ENCODE peak calls at places on chromosomes 11 and 22, in nine cellular contexts. One of them, this sample, is unnamed.
A peak's percentile ranks its signal among the peaks of the same experiment; 100 is the strongest.

GRCh38 chr11:19242184-19242932 is 1.6 kb upstream of the E2F8 start:
- DNase-seq in stomach: no peak
- DNase-seq in pancreas: no peak
- DNase-seq in left lung: no peak
- DNase-seq in testis: no peak
- DNase-seq in neural progenitor cell: peak; percentile 50
- DNase-seq in CD8-positive, alpha-beta T cell: no peak
- DNase-seq in body of pancreas: no peak
- DNase-seq in cardiac muscle cell: no peak
- DNase-seq in this sample: peak; percentile 58

GRCh38 chr11:68383976-68384501 is 71.6 kb downstream of the LRP5 start:
- DNase-seq in stomach: peak; percentile 71
- DNase-seq in pancreas: peak; percentile 85
- DNase-seq in left lung: peak; percentile 51
- DNase-seq in testis: peak; percentile 83
- DNase-seq in neural progenitor cell: peak; percentile 72
- DNase-seq in CD8-positive, alpha-beta T cell: peak; percentile 74
- DNase-seq in body of pancreas: peak; percentile 70
- DNase-seq in cardiac muscle cell: peak; percentile 62
- DNase-seq in this sample: peak; percentile 68

GRCh38 chr11:126345759-126346585 is 9.5 kb upstream of the ST3GAL4 start:
- DNase-seq in stomach: no peak
- DNase-seq in pancreas: peak; percentile 72
- DNase-seq in left lung: no peak
- DNase-seq in testis: peak; percentile 88
- DNase-seq in neural progenitor cell: no peak
- DNase-seq in CD8-positive, alpha-beta T cell: no peak
- DNase-seq in body of pancreas: peak; percentile 64
- DNase-seq in cardiac muscle cell: peak; percentile 92
- DNase-seq in this sample: peak; percentile 45

GRCh38 chr11:86678296-86678695 is 5.9 kb upstream of the ME3 start:
- DNase-seq in stomach: no peak
- DNase-seq in pancreas: no peak
- DNase-seq in left lung: no peak
- DNase-seq in testis: no peak
- DNase-seq in neural progenitor cell: peak; percentile 88
- DNase-seq in CD8-positive, alpha-beta T cell: no peak
- DNase-seq in body of pancreas: no peak
- DNase-seq in cardiac muscle cell: no peak
- DNase-seq in this sample: no peak

GRCh38 chr11:108198833-108199232 is 23.6 kb downstream of the NPAT start:
- DNase-seq in stomach: peak; percentile 36
- DNase-seq in pancreas: no peak
- DNase-seq in left lung: peak; percentile 46
- DNase-seq in testis: peak; percentile 65
- DNase-seq in neural progenitor cell: no peak
- DNase-seq in CD8-positive, alpha-beta T cell: no peak
- DNase-seq in body of pancreas: no peak
- DNase-seq in cardiac muscle cell: peak; percentile 7
- DNase-seq in this sample: no peak

GRCh38 chr11:67376421-67376820 is 3.0 kb upstream of the CLCF1 start:
- DNase-seq in stomach: no peak
- DNase-seq in pancreas: no peak
- DNase-seq in left lung: no peak
- DNase-seq in testis: no peak
- DNase-seq in neural progenitor cell: peak; percentile 45
- DNase-seq in CD8-positive, alpha-beta T cell: no peak
- DNase-seq in body of pancreas: no peak
- DNase-seq in cardiac muscle cell: no peak
- DNase-seq in this sample: no peak

GRCh38 chr11:35583843-35584242 is 34.4 kb upstream of the FJX1 start:
- DNase-seq in stomach: no peak
- DNase-seq in pancreas: no peak
- DNase-seq in left lung: no peak
- DNase-seq in testis: no peak
- DNase-seq in neural progenitor cell: no peak
- DNase-seq in CD8-positive, alpha-beta T cell: no peak
- DNase-seq in body of pancreas: no peak
- DNase-seq in cardiac muscle cell: no peak
- DNase-seq in this sample: no peak

GRCh38 chr11:90204832-90205646 is 17.8 kb downstream of the CHORDC1 start:
- DNase-seq in stomach: no peak
- DNase-seq in pancreas: no peak
- DNase-seq in left lung: no peak
- DNase-seq in testis: peak; percentile 26
- DNase-seq in neural progenitor cell: peak; percentile 58
- DNase-seq in CD8-positive, alpha-beta T cell: no peak
- DNase-seq in body of pancreas: no peak
- DNase-seq in cardiac muscle cell: peak; percentile 76
- DNase-seq in this sample: no peak

GRCh38 chr11:131851951-131852350 is 481.5 kb downstream of the NTM start:
- DNase-seq in stomach: no peak
- DNase-seq in pancreas: no peak
- DNase-seq in left lung: no peak
- DNase-seq in testis: peak; percentile 17
- DNase-seq in neural progenitor cell: no peak
- DNase-seq in CD8-positive, alpha-beta T cell: no peak
- DNase-seq in body of pancreas: no peak
- DNase-seq in cardiac muscle cell: no peak
- DNase-seq in this sample: no peak

GRCh38 chr11:17405232-17406005 is 17.0 kb upstream of the KCNJ11 start:
- DNase-seq in stomach: peak; percentile 91
- DNase-seq in pancreas: peak; percentile 81
- DNase-seq in left lung: peak; percentile 75
- DNase-seq in testis: peak; percentile 34
- DNase-seq in neural progenitor cell: peak; percentile 71
- DNase-seq in CD8-positive, alpha-beta T cell: no peak
- DNase-seq in body of pancreas: peak; percentile 93
- DNase-seq in cardiac muscle cell: peak; percentile 64
- DNase-seq in this sample: peak; percentile 91

GRCh38 chr22:27252282-27253049 is 549.1 kb downstream of the MN1 start:
- DNase-seq in stomach: no peak
- DNase-seq in pancreas: no peak
- DNase-seq in left lung: peak; percentile 49
- DNase-seq in testis: no peak
- DNase-seq in neural progenitor cell: no peak
- DNase-seq in CD8-positive, alpha-beta T cell: no peak
- DNase-seq in body of pancreas: no peak
- DNase-seq in cardiac muscle cell: peak; percentile 94
- DNase-seq in this sample: no peak

GRCh38 chr11:1888811-1889526 is 2.7 kb downstream of the PRR33 start:
- DNase-seq in stomach: peak; percentile 42
- DNase-seq in pancreas: peak; percentile 56
- DNase-seq in left lung: peak; percentile 41
- DNase-seq in testis: no peak
- DNase-seq in neural progenitor cell: no peak
- DNase-seq in CD8-positive, alpha-beta T cell: peak; percentile 81
- DNase-seq in body of pancreas: no peak
- DNase-seq in cardiac muscle cell: no peak
- DNase-seq in this sample: no peak

DNA sequence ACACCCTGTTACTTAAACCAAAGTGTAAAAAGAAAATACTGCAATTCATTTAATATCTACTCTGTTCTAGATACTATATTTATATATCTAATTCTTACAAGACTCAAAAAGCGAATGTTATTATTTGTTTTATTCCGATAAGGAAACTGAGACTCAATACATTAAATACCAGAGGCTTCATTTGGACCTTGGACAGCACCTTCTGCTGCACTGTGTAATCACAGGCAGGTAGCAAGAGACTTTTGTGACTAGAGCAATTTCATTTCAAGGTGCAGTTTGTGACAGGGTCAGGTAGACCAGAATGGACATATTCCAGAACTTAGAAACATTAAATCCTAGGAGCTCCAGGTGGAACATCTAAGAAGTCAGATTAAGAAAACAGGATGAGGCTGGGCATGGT is 21.4 kb upstream of the DNAJB13 start:
- DNase-seq in stomach: no peak
- DNase-seq in pancreas: no peak
- DNase-seq in left lung: no peak
- DNase-seq in testis: no peak
- DNase-seq in neural progenitor cell: no peak
- DNase-seq in CD8-positive, alpha-beta T cell: no peak
- DNase-seq in body of pancreas: no peak
- DNase-seq in cardiac muscle cell: no peak
- DNase-seq in this sample: no peak
- H3K36me3 ChIP-seq in stomach: peaks cover 91% of the 10 kb centered on the region
- H3K36me3 ChIP-seq in pancreas: peaks cover 5% of the 10 kb centered on the region
- H3K36me3 ChIP-seq in left lung: no peaks in the 10 kb centered on the region
- H3K36me3 ChIP-seq in testis: no peaks in the 10 kb centered on the region
- H3K36me3 ChIP-seq in neural progenitor cell: no peaks in the 10 kb centered on the region
- H3K36me3 ChIP-seq in CD8-positive, alpha-beta T cell: peaks cover 20% of the 10 kb centered on the region
- H3K36me3 ChIP-seq in body of pancreas: peaks cover 13% of the 10 kb centered on the region
- H3K36me3 ChIP-seq in cardiac muscle cell: peaks cover 27% of the 10 kb centered on the region
- H3K36me3 ChIP-seq in this sample: no peaks in the 10 kb centered on the region

DNA sequence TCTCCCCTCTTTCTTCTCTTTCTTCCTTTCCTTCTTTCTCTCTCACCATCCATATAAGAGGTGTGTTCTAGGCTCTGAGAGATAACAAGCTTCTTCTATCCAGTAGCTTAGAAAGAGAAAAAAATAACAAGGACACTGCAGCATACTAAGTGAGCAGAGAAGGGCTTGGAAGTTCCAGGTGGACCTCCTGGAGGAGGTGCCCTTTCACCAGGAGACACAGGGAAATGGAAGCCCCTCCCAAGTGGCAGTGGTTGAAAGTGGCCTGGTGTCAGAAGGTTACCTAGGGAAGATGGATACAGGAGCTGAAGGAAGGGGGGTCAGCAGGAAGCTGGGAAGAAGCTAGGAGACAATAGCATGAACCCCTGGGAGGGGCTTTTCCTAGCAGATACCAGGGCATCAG is 5.5 kb downstream of the DCHS1 start:
- DNase-seq in stomach: no peak
- DNase-seq in pancreas: no peak
- DNase-seq in left lung: no peak
- DNase-seq in testis: no peak
- DNase-seq in neural progenitor cell: no peak
- DNase-seq in CD8-positive, alpha-beta T cell: no peak
- DNase-seq in body of pancreas: no peak
- DNase-seq in cardiac muscle cell: no peak
- DNase-seq in this sample: no peak
- H3K27ac ChIP-seq in stomach: no peak overlapping the region
- H3K27ac ChIP-seq in pancreas: no peak overlapping the region
- H3K27ac ChIP-seq in left lung: no peak overlapping the region
- H3K27ac ChIP-seq in testis: no peak overlapping the region
- H3K27ac ChIP-seq in neural progenitor cell: no peak overlapping the region
- H3K27ac ChIP-seq in CD8-positive, alpha-beta T cell: no peak overlapping the region
- H3K27ac ChIP-seq in body of pancreas: no peak overlapping the region
- H3K27ac ChIP-seq in cardiac muscle cell: no peak overlapping the region
- H3K27ac ChIP-seq in this sample: no peak overlapping the region

GRCh38 chr11:123799438-123799837 is 6.7 kb downstream of the OR6M1 start:
- DNase-seq in stomach: no peak
- DNase-seq in pancreas: no peak
- DNase-seq in left lung: no peak
- DNase-seq in testis: no peak
- DNase-seq in neural progenitor cell: no peak
- DNase-seq in CD8-positive, alpha-beta T cell: no peak
- DNase-seq in body of pancreas: peak; percentile 50
- DNase-seq in cardiac muscle cell: no peak
- DNase-seq in this sample: no peak

GRCh38 chr11:123798513-123799252 is 7.5 kb downstream of the OR6M1 start:
- DNase-seq in stomach: no peak
- DNase-seq in pancreas: no peak
- DNase-seq in left lung: no peak
- DNase-seq in testis: no peak
- DNase-seq in neural progenitor cell: no peak
- DNase-seq in CD8-positive, alpha-beta T cell: no peak
- DNase-seq in body of pancreas: peak; percentile 69
- DNase-seq in cardiac muscle cell: peak; percentile 37
- DNase-seq in this sample: peak; percentile 73

GRCh38 chr11:123798079-123798478 is 8.1 kb downstream of the OR6M1 start:
- DNase-seq in stomach: no peak
- DNase-seq in pancreas: no peak
- DNase-seq in left lung: no peak
- DNase-seq in testis: peak; percentile 17
- DNase-seq in neural progenitor cell: no peak
- DNase-seq in CD8-positive, alpha-beta T cell: no peak
- DNase-seq in body of pancreas: no peak
- DNase-seq in cardiac muscle cell: peak; percentile 39
- DNase-seq in this sample: no peak

GRCh38 chr11:123800041-123800440 is 6.1 kb downstream of the OR6M1 start:
- DNase-seq in stomach: no peak
- DNase-seq in pancreas: no peak
- DNase-seq in left lung: no peak
- DNase-seq in testis: no peak
- DNase-seq in neural progenitor cell: no peak
- DNase-seq in CD8-positive, alpha-beta T cell: no peak
- DNase-seq in body of pancreas: peak; percentile 70
- DNase-seq in cardiac muscle cell: no peak
- DNase-seq in this sample: no peak

DNA sequence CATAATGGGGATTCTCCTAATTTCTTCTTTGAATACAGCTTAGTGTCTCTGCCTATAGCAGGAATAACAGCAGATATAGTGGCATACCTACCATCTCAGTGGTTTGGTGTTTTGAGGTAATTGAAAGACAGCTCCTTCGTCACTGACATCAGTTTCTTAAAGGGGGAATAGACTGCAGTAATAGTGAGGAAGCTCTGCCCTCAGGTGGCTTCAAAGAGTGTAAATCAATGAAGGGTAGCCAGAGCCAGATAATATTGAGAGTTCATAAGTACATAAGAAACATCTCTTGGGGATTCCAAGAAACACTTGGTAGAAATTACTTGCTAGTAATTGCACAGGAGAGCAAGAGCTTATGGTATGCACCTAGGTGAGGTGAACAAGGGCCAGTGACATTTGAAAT is 4.4 kb downstream of the OR6M1 start:
- DNase-seq in stomach: no peak
- DNase-seq in pancreas: no peak
- DNase-seq in left lung: no peak
- DNase-seq in testis: no peak
- DNase-seq in neural progenitor cell: no peak
- DNase-seq in CD8-positive, alpha-beta T cell: no peak
- DNase-seq in body of pancreas: no peak
- DNase-seq in cardiac muscle cell: no peak
- DNase-seq in this sample: no peak
- TF ChIP-seq CTCF in stomach: no peak
- TF ChIP-seq CTCF in pancreas: no peak
- TF ChIP-seq CTCF in left lung: no peak
- TF ChIP-seq CTCF in testis: no peak
- TF ChIP-seq CTCF in neural progenitor cell: no peak
- TF ChIP-seq CTCF in CD8-positive, alpha-beta T cell: no peak
- TF ChIP-seq CTCF in body of pancreas: no peak
- TF ChIP-seq CTCF in cardiac muscle cell: no peak
- TF ChIP-seq CTCF in this sample: no peak

DNA sequence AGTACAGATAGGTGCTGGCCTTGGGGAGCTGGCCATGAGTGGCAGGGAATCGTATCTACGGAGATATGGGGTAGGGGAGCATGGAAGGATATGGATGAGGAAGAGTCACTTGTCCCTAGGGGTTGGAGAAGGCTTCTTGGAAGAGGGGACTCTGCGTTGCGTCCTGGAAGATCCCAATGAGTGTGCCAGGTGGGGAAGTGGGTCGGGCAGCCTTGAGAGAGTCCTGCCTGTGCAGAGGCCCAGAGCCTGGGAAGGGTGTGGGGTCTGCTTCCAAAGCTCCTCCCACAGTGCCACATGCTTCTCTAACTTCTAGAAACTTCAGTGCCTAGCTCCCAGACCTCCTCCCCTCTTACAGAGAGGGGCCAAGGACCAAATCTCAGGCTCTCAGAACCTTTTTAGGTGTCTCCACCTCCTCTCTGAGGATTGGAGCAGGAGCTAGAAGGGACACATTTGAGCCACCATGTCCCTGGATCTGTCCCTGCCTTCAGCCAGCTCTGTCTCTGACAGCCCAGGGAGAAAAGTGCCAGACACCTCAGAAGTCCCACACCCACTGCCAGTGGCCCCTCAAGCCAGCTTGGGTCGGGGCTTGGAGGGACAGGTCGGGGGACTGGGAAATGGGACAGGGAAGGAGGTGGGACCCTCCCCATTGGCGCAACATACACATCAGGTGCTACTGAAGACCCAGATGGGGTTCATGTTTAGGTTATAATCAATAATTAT is 11.0 kb downstream of the RHBDD3 start:
- DNase-seq in stomach: no peak
- DNase-seq in pancreas: no peak
- DNase-seq in left lung: no peak
- DNase-seq in testis: no peak
- DNase-seq in neural progenitor cell: no peak
- DNase-seq in CD8-positive, alpha-beta T cell: no peak
- DNase-seq in body of pancreas: no peak
- DNase-seq in cardiac muscle cell: no peak
- DNase-seq in this sample: no peak
- H3K36me3 ChIP-seq in stomach: peaks cover 23% of the 10 kb centered on the region
- H3K36me3 ChIP-seq in pancreas: no peaks in the 10 kb centered on the region
- H3K36me3 ChIP-seq in left lung: no peaks in the 10 kb centered on the region
- H3K36me3 ChIP-seq in testis: no peaks in the 10 kb centered on the region
- H3K36me3 ChIP-seq in neural progenitor cell: no peaks in the 10 kb centered on the region
- H3K36me3 ChIP-seq in CD8-positive, alpha-beta T cell: no peaks in the 10 kb centered on the region
- H3K36me3 ChIP-seq in body of pancreas: no peaks in the 10 kb centered on the region
- H3K36me3 ChIP-seq in cardiac muscle cell: no peaks in the 10 kb centered on the region
- H3K36me3 ChIP-seq in this sample: no peaks in the 10 kb centered on the region